ENCODE peak calls at places on chromosomes 13 and 19, in five cellular contexts. Q is K562, W is H1, P is A549, J is HepG2. L is an unnamed sample.

GRCh38 chr19:11624064-11624463 is 26.8 kb downstream of the ZNF627 start:
- DNase-seq in Q (no peak), W (no peak), P (no peak), J (peak; percentile 45), L (peak; percentile 35)

GRCh38 chr19:38739440-38740251 is 4.6 kb downstream of the CAPN12 start:
- DNase-seq in Q (no peak), W (no peak), P (peak; percentile 29), J (no peak), L (no peak)

GRCh38 chr13:30803791-30804190 is 68.4 kb downstream of the ALOX5AP start:
- DNase-seq in Q (no peak), W (no peak), P (no peak), J (no peak), L (no peak)

GRCh38 chr19:18741124-18741493 is 50.0 kb downstream of the COMP start:
- DNase-seq in Q (no peak), W (no peak), P (no peak), J (no peak), L (no peak)

GRCh38 chr13:74708629-74709028 is 574.4 kb upstream of the KLF12 start:
- DNase-seq in Q (no peak), W (no peak), P (no peak), J (no peak), L (no peak)

GRCh38 chr19:11291415-11291814 is 4.5 kb upstream of the TSPAN16 start:
- DNase-seq in Q (no peak), W (no peak), P (no peak), J (no peak), L (no peak)

GRCh38 chr13:36528105-36528504 is 95.8 kb downstream of the CCNA1 start:
- DNase-seq in Q (no peak), W (no peak), P (no peak), J (no peak), L (no peak)

GRCh38 chr13:84870190-84870589 is 929.0 kb downstream of the SLITRK6 start:
- DNase-seq in Q (no peak), W (no peak), P (peak; percentile 7), J (peak; percentile 2), L (no peak)

GRCh38 chr13:32905063-32905863 is 111.0 kb upstream of the KL start:
- DNase-seq in Q (no peak), W (no peak), P (no peak), J (no peak), L (peak; percentile 3)

GRCh38 chr13:29402168-29402621 is 193.3 kb downstream of the SLC7A1 start:
- DNase-seq in Q (peak; percentile 20), W (no peak), P (no peak), J (no peak), L (peak; percentile 44)

GRCh38 chr19:49875801-49876421 is 1.2 kb downstream of the AKT1S1 start:
- DNase-seq in Q (peak; percentile 58), W (no peak), P (no peak), J (peak; percentile 51), L (peak; percentile 29)

GRCh38 chr19:7527516-7528191 is 5.2 kb downstream of the MCOLN1 start:
- DNase-seq in Q (no peak), W (no peak), P (no peak), J (no peak), L (no peak)

GRCh38 chr19:53101518-53101917 is 1.7 kb downstream of the ZNF160 start:
- DNase-seq in Q (peak; percentile 45), W (no peak), P (no peak), J (no peak), L (peak; percentile 12)

GRCh38 chr13:33869005-33869404 is 51.1 kb downstream of the RFC3 start:
- DNase-seq in Q (no peak), W (no peak), P (no peak), J (no peak), L (no peak)

GRCh38 chr13:98784666-98785065 is 32.2 kb upstream of the SLC15A1 start:
- DNase-seq in Q (no peak), W (no peak), P (no peak), J (no peak), L (no peak)

GRCh38 chr13:20565120-20565736 is 1.7 kb upstream of the IFT88 start:
- DNase-seq in Q (no peak), W (no peak), P (peak; percentile 3), J (no peak), L (no peak)

GRCh38 chr19:4815426-4816387 is 15.8 kb downstream of the TICAM1 start:
- DNase-seq in Q (peak; percentile 99), W (peak; percentile 75), P (peak; percentile 93), J (peak; percentile 93), L (peak; percentile 92)

GRCh38 chr13:102830646-102831045 is 15.2 kb upstream of the ERCC5 start:
- DNase-seq in Q (no peak), W (no peak), P (no peak), J (peak; percentile 73), L (no peak)

GRCh38 chr13:23460921-23461320 is 27.4 kb upstream of the SACS start:
- DNase-seq in Q (no peak), W (no peak), P (no peak), J (no peak), L (no peak)
- TF ChIP-seq MAFK in Q (no peak), W (no peak), P (no peak), J (no peak), L (no peak)

GRCh38 chr19:1275976-1276619 is 768 bp downstream of the FAM174C start:
- DNase-seq in Q (no peak), W (no peak), P (no peak), J (no peak), L (no peak)

GRCh38 chr19:1274081-1274851 is 1.1 kb upstream of the FAM174C start:
- DNase-seq in Q (peak; percentile 57), W (no peak), P (no peak), J (no peak), L (no peak)

GRCh38 chr19:1274852-1275259 is 474 bp upstream of the FAM174C start:
- DNase-seq in Q (peak; percentile 58), W (no peak), P (no peak), J (no peak), L (no peak)

GRCh38 chr19:1276620-1277007 is 1.3 kb downstream of the FAM174C start:
- DNase-seq in Q (no peak), W (no peak), P (no peak), J (no peak), L (no peak)

GRCh38 chr19:1275260-1275975 is at the start of gene FAM174C:
- DNase-seq in Q (peak; percentile 96), W (no peak), P (peak; percentile 97), J (peak; percentile 91), L (peak; percentile 97)
- H3K4me1 ChIP-seq in Q (peaks cover 94% of the 10 kb centered on the region), W (peaks cover 13% of the 10 kb centered on the region), P (peaks cover 43% of the 10 kb centered on the region), J (peaks cover 58% of the 10 kb centered on the region), L (peaks cover 23% of the 10 kb centered on the region)

GRCh38 chr19:12939908-12940533 is 1.6 kb downstream of the CALR start:
- DNase-seq in Q (no peak), W (no peak), P (no peak), J (no peak), L (no peak)
- TF ChIP-seq MAFK in Q (no peak), W (no peak), P (no peak), J (no peak), L (no peak)

DNA sequence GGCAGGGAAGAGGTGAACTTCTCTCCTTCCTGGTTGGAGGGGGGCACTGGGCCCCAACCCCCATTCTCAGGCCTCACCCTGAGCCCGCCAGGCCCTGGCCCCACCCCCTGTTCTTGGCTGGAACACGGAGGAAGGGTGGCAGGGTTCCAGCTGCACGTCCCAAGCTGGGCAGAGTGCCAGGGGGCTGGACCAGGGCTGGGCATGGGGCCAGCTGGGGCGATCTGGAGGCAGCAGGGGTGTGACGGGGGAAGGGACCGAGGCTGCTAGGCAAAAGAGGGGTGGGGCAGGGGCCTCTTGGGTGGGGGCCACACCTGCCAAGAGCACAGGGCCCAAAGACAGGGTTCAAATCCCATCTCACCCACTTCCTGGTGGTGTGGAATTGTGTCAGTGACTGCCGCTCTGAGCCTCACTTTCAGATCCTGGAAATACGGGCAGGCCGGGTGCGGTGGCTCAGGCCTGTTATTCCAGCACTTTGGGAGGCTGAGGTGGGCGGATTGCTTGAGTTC is 2.2 kb downstream of the HIF3A start:
- DNase-seq in Q (no peak), W (no peak), P (peak; percentile 90), J (peak; percentile 54), L (peak; percentile 50)
- H3K4me1 ChIP-seq in Q (peaks cover 32% of the 10 kb centered on the region), W (peaks cover 35% of the 10 kb centered on the region), P (peaks cover 34% of the 10 kb centered on the region), J (peaks cover 75% of the 10 kb centered on the region), L (peaks cover 6% of the 10 kb centered on the region)

GRCh38 chr13:112854321-112854720 is 114.7 kb upstream of the MCF2L start:
- DNase-seq in Q (no peak), W (no peak), P (no peak), J (no peak), L (no peak)

GRCh38 chr13:112852392-112852791 is 116.6 kb upstream of the MCF2L start:
- DNase-seq in Q (no peak), W (no peak), P (no peak), J (no peak), L (no peak)

GRCh38 chr13:112851107-112852046 is 117.6 kb upstream of the MCF2L start:
- DNase-seq in Q (no peak), W (no peak), P (no peak), J (no peak), L (no peak)

GRCh38 chr13:112850273-112850672 is 118.7 kb upstream of the MCF2L start:
- DNase-seq in Q (no peak), W (no peak), P (no peak), J (no peak), L (no peak)

GRCh38 chr13:112852808-112853207 is 116.2 kb upstream of the MCF2L start:
- DNase-seq in Q (no peak), W (no peak), P (no peak), J (no peak), L (no peak)
- TF ChIP-seq MAFK in Q (no peak), W (no peak), P (no peak), J (no peak), L (no peak)

DNA sequence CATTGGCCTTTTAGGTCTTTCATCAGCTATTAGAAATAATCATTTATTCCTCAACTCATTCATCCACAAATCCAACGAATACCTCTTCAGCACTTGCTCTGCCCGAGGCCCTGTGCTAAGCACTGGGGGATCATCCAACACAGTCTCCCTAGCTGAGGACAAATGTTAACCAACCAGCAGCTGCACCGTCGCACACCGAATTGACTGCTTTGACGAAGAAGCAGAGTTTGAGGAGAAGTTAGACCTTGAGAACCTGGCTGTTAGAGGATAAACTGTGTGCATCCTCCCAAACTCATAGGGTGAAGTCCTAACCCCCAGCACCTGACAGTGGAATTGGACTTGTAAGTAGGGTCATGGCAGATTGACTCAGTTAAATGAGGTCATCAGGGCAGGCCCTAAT is 170.9 kb downstream of the USP12 start:
- DNase-seq in Q (no peak), W (no peak), P (no peak), J (no peak), L (no peak)
- H3K4me1 ChIP-seq in Q (no peaks in the 10 kb centered on the region), W (peaks cover 2% of the 10 kb centered on the region), P (no peaks in the 10 kb centered on the region), J (peaks cover 14% of the 10 kb centered on the region), L (no peaks in the 10 kb centered on the region)

L was measured in IMR-90.